ENCODE peak calls at places on chromosomes 7 and 10, in five cellular contexts. One of them, this sample, is unnamed.

GRCh38 chr7:126589068-126589684 is 663.6 kb downstream of the GRM8 start:
- DNase-seq in lower lobe of right lung: no peak
- DNase-seq in effector memory CD4-positive, alpha-beta T cell: no peak
- DNase-seq in K562: no peak
- DNase-seq in GM23248: no peak
- DNase-seq in this sample: no peak

GRCh38 chr7:514651-515598 is 4.7 kb downstream of the PDGFA start:
- DNase-seq in lower lobe of right lung: no peak
- DNase-seq in effector memory CD4-positive, alpha-beta T cell: no peak
- DNase-seq in K562: no peak
- DNase-seq in GM23248: no peak
- DNase-seq in this sample: peak

GRCh38 chr7:151801782-151802468 is 75.0 kb downstream of the PRKAG2 start:
- DNase-seq in lower lobe of right lung: peak
- DNase-seq in effector memory CD4-positive, alpha-beta T cell: no peak
- DNase-seq in K562: no peak
- DNase-seq in GM23248: no peak
- DNase-seq in this sample: no peak

GRCh38 chr7:134440476-134440875 is 18.4 kb downstream of the AKR1B1 start:
- DNase-seq in lower lobe of right lung: no peak
- DNase-seq in effector memory CD4-positive, alpha-beta T cell: no peak
- DNase-seq in K562: no peak
- DNase-seq in GM23248: no peak
- DNase-seq in this sample: no peak

GRCh38 chr7:105387621-105388372 is 924 bp downstream of the SRPK2 start:
- DNase-seq in lower lobe of right lung: peak
- DNase-seq in effector memory CD4-positive, alpha-beta T cell: peak
- DNase-seq in K562: peak
- DNase-seq in GM23248: peak
- DNase-seq in this sample: peak

GRCh38 chr10:17229967-17230682 is 2.1 kb downstream of the VIM start:
- DNase-seq in lower lobe of right lung: peak
- DNase-seq in effector memory CD4-positive, alpha-beta T cell: peak
- DNase-seq in K562: peak
- DNase-seq in GM23248: peak
- DNase-seq in this sample: peak

GRCh38 chr7:158284617-158285382 is 302.8 kb downstream of the PTPRN2 start:
- DNase-seq in lower lobe of right lung: no peak
- DNase-seq in effector memory CD4-positive, alpha-beta T cell: no peak
- DNase-seq in K562: no peak
- DNase-seq in GM23248: no peak
- DNase-seq in this sample: no peak

GRCh38 chr10:3548096-3548495 is 236.9 kb downstream of the KLF6 start:
- DNase-seq in lower lobe of right lung: no peak
- DNase-seq in effector memory CD4-positive, alpha-beta T cell: no peak
- DNase-seq in K562: no peak
- DNase-seq in GM23248: no peak
- DNase-seq in this sample: no peak

GRCh38 chr10:118007773-118008172 is 39.0 kb downstream of the RAB11FIP2 start:
- DNase-seq in lower lobe of right lung: no peak
- DNase-seq in effector memory CD4-positive, alpha-beta T cell: no peak
- DNase-seq in K562: peak
- DNase-seq in GM23248: no peak
- DNase-seq in this sample: no peak

GRCh38 chr7:150406565-150407421 is 27.7 kb downstream of the ZNF775 start:
- DNase-seq in lower lobe of right lung: no peak
- DNase-seq in effector memory CD4-positive, alpha-beta T cell: no peak
- DNase-seq in K562: peak
- DNase-seq in GM23248: peak
- DNase-seq in this sample: peak

GRCh38 chr7:150407588-150408392 is 28.7 kb downstream of the ZNF775 start:
- DNase-seq in lower lobe of right lung: no peak
- DNase-seq in effector memory CD4-positive, alpha-beta T cell: no peak
- DNase-seq in K562: no peak
- DNase-seq in GM23248: no peak
- DNase-seq in this sample: no peak

GRCh38 chr7:150410131-150410530 is 31.0 kb downstream of the ZNF775 start:
- DNase-seq in lower lobe of right lung: no peak
- DNase-seq in effector memory CD4-positive, alpha-beta T cell: no peak
- DNase-seq in K562: no peak
- DNase-seq in GM23248: no peak
- DNase-seq in this sample: no peak

GRCh38 chr7:150409300-150410030 is 30.3 kb downstream of the ZNF775 start:
- DNase-seq in lower lobe of right lung: no peak
- DNase-seq in effector memory CD4-positive, alpha-beta T cell: no peak
- DNase-seq in K562: no peak
- DNase-seq in GM23248: no peak
- DNase-seq in this sample: no peak

GRCh38 chr7:150408393-150409299 is 29.5 kb downstream of the ZNF775 start:
- DNase-seq in lower lobe of right lung: no peak
- DNase-seq in effector memory CD4-positive, alpha-beta T cell: no peak
- DNase-seq in K562: no peak
- DNase-seq in GM23248: no peak
- DNase-seq in this sample: no peak
- H3K4me3 ChIP-seq in lower lobe of right lung: no peak
- H3K4me3 ChIP-seq in effector memory CD4-positive, alpha-beta T cell: no peak
- H3K4me3 ChIP-seq in K562: no peak
- H3K4me3 ChIP-seq in GM23248: no peak
- H3K4me3 ChIP-seq in this sample: no peak

GRCh38 chr10:121522841-121523240 is 75.4 kb downstream of the FGFR2 start:
- DNase-seq in lower lobe of right lung: no peak
- DNase-seq in effector memory CD4-positive, alpha-beta T cell: no peak
- DNase-seq in K562: no peak
- DNase-seq in GM23248: no peak
- DNase-seq in this sample: no peak
- H3K27ac ChIP-seq in lower lobe of right lung: no peak
- H3K27ac ChIP-seq in effector memory CD4-positive, alpha-beta T cell: no peak
- H3K27ac ChIP-seq in K562: no peak
- H3K27ac ChIP-seq in GM23248: no peak
- H3K27ac ChIP-seq in this sample: no peak

GRCh38 chr10:80202934-80203834 is 2.2 kb downstream of the ANXA11 start:
- DNase-seq in lower lobe of right lung: peak
- DNase-seq in effector memory CD4-positive, alpha-beta T cell: peak
- DNase-seq in K562: peak
- DNase-seq in GM23248: peak
- DNase-seq in this sample: peak
- H3K4me3 ChIP-seq in lower lobe of right lung: peak
- H3K4me3 ChIP-seq in effector memory CD4-positive, alpha-beta T cell: peak
- H3K4me3 ChIP-seq in K562: peak
- H3K4me3 ChIP-seq in GM23248: peak
- H3K4me3 ChIP-seq in this sample: no peak

GRCh38 chr10:22324413-22324812 is 3.5 kb downstream of the BMI1 start:
- DNase-seq in lower lobe of right lung: no peak
- DNase-seq in effector memory CD4-positive, alpha-beta T cell: no peak
- DNase-seq in K562: no peak
- DNase-seq in GM23248: no peak
- DNase-seq in this sample: no peak

GRCh38 chr10:22323538-22324305 is 2.8 kb downstream of the BMI1 start:
- DNase-seq in lower lobe of right lung: no peak
- DNase-seq in effector memory CD4-positive, alpha-beta T cell: no peak
- DNase-seq in K562: no peak
- DNase-seq in GM23248: no peak
- DNase-seq in this sample: no peak

GRCh38 chr10:22324893-22325271 is 4.0 kb downstream of the BMI1 start:
- DNase-seq in lower lobe of right lung: no peak
- DNase-seq in effector memory CD4-positive, alpha-beta T cell: no peak
- DNase-seq in K562: no peak
- DNase-seq in GM23248: no peak
- DNase-seq in this sample: no peak

GRCh38 chr10:22325272-22325947 is 4.5 kb downstream of the BMI1 start:
- DNase-seq in lower lobe of right lung: peak
- DNase-seq in effector memory CD4-positive, alpha-beta T cell: peak
- DNase-seq in K562: peak
- DNase-seq in GM23248: peak
- DNase-seq in this sample: peak

GRCh38 chr10:22325948-22326702 is 5.2 kb downstream of the BMI1 start:
- DNase-seq in lower lobe of right lung: no peak
- DNase-seq in effector memory CD4-positive, alpha-beta T cell: no peak
- DNase-seq in K562: no peak
- DNase-seq in GM23248: peak
- DNase-seq in this sample: no peak
- H3K27ac ChIP-seq in lower lobe of right lung: peak
- H3K27ac ChIP-seq in effector memory CD4-positive, alpha-beta T cell: peak
- H3K27ac ChIP-seq in K562: peak
- H3K27ac ChIP-seq in GM23248: peak
- H3K27ac ChIP-seq in this sample: peak

GRCh38 chr7:28410628-28411578 is 1.4 kb upstream of the CREB5 start:
- DNase-seq in lower lobe of right lung: peak
- DNase-seq in effector memory CD4-positive, alpha-beta T cell: no peak
- DNase-seq in K562: no peak
- DNase-seq in GM23248: peak
- DNase-seq in this sample: peak
- H3K4me3 ChIP-seq in lower lobe of right lung: peak
- H3K4me3 ChIP-seq in effector memory CD4-positive, alpha-beta T cell: peak
- H3K4me3 ChIP-seq in K562: no peak
- H3K4me3 ChIP-seq in GM23248: peak
- H3K4me3 ChIP-seq in this sample: peak

DNA sequence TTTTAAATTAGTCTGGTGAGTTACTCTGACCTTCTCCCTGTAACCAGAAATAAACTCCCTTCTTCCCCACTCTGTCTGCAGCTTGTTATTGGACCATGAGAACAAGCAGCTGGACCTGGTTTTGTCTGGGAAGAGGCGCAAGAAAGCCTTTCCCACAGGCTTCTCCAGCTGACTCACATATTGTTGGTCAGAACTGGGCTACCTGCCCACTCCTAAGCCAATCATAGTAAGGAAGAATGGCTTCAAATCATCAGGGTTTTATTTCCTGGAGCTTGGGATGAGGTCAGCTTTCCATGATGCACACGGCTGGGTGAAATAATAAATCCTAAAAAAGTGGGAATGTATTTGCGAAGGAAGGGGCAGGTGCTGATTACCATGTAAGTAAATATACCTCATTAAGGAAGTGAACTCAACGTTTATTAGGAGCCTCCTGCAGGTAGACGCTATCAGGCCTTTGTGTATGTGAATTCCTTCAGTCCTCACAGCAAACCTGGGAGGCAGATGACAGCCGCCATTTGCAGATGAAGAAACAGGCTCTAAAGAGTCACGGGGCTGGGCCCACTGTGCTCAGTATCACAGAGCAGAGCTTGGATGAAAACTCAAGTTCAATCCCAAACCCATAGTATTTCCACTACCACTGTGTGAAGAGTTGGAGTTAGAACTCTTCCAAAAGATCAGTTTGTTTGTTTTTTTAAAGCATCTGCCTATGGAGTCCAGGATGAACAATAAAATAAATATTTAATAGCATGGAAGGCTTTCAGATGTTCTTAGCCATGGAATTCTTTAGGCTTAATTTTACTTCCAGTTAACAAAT is 32.7 kb downstream of the IL15RA start:
- DNase-seq in lower lobe of right lung: peak
- DNase-seq in effector memory CD4-positive, alpha-beta T cell: no peak
- DNase-seq in K562: no peak
- DNase-seq in GM23248: peak
- DNase-seq in this sample: peak
- H3K27ac ChIP-seq in lower lobe of right lung: peak
- H3K27ac ChIP-seq in effector memory CD4-positive, alpha-beta T cell: no peak
- H3K27ac ChIP-seq in K562: no peak
- H3K27ac ChIP-seq in GM23248: peak
- H3K27ac ChIP-seq in this sample: no peak

DNA sequence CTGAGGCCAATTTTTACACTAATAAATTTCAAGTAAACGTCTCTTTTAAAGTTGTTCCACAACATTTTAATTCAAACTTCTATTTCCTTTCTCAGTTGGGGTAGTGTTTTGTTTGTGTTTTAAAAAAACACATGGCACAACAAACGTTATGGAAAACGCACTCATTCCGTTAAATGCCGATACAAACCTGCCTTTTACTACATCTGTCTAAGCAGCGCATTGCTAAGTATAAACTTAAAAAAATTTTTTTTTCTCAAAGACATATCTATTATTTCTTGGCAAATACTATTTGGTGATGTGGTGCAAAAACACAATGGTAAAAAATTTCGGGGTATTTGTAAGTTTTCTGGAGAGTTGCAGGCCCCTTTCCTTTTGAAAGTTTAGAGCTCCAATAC is 1.4 kb downstream of the SKIDA1 start:
- DNase-seq in lower lobe of right lung: no peak
- DNase-seq in effector memory CD4-positive, alpha-beta T cell: no peak
- DNase-seq in K562: no peak
- DNase-seq in GM23248: no peak
- DNase-seq in this sample: no peak
- H3K4me3 ChIP-seq in lower lobe of right lung: peak
- H3K4me3 ChIP-seq in effector memory CD4-positive, alpha-beta T cell: no peak
- H3K4me3 ChIP-seq in K562: peak
- H3K4me3 ChIP-seq in GM23248: peak
- H3K4me3 ChIP-seq in this sample: peak